ENCODE peak calls at places on chromosomes 2 and 18, in seven cellular contexts. E, J, G, P, M, D and W are unnamed samples.
A peak's percentile ranks its signal among the peaks of the same experiment; 100 is the strongest.

GRCh38 chr2:231936491-231936890 is 10.3 kb upstream of the NPPC start:
- DNase-seq in E (no peak), J (no peak), G (no peak), P (peak; percentile 52), M (no peak), D (no peak), W (no peak)

GRCh38 chr2:119315241-119315925 is 51.3 kb downstream of the C2orf76 start:
- DNase-seq in E (no peak), J (peak; percentile 5), G (no peak), P (no peak), M (no peak), D (no peak), W (no peak)

GRCh38 chr2:29238497-29238896 is 123.3 kb downstream of the CLIP4 start:
- DNase-seq in E (peak; percentile 58), J (peak; percentile 63), G (peak; percentile 95), P (no peak), M (peak; percentile 28), D (no peak), W (no peak)

GRCh38 chr18:56984731-56985130 is 162.2 kb upstream of the BOD1L2 start:
- DNase-seq in E (no peak), J (no peak), G (peak; percentile 17), P (no peak), M (no peak), D (no peak), W (no peak)

GRCh38 chr2:163736433-163737168 is 793 bp upstream of the FIGN start:
- DNase-seq in E (peak; percentile 34), J (peak; percentile 66), G (peak; percentile 86), P (no peak), M (peak; percentile 76), D (no peak), W (peak; percentile 7)

GRCh38 chr18:50711401-50711800 is 108.4 kb downstream of the MRO start:
- DNase-seq in E (no peak), J (no peak), G (peak; percentile 62), P (no peak), M (peak; percentile 91), D (no peak), W (peak; percentile 86)

GRCh38 chr2:65231121-65231520 is 3.5 kb downstream of the ACTR2 start:
- DNase-seq in E (no peak), J (peak; percentile 77), G (peak; percentile 76), P (no peak), M (no peak), D (no peak), W (no peak)

GRCh38 chr2:174365583-174365982 is 29.9 kb upstream of the SCRN3 start:
- DNase-seq in E (no peak), J (no peak), G (no peak), P (no peak), M (no peak), D (no peak), W (no peak)

GRCh38 chr2:108412995-108413726 is 35.4 kb downstream of the SULT1C4 start:
- DNase-seq in E (no peak), J (peak; percentile 84), G (no peak), P (no peak), M (no peak), D (no peak), W (no peak)

GRCh38 chr2:97067279-97068004 is 27.2 kb downstream of the FAHD2B start:
- DNase-seq in E (no peak), J (no peak), G (no peak), P (no peak), M (no peak), D (no peak), W (no peak)

GRCh38 chr2:69518836-69519235 is 81.6 kb upstream of the NFU1 start:
- DNase-seq in E (no peak), J (no peak), G (no peak), P (no peak), M (no peak), D (no peak), W (no peak)

GRCh38 chr2:71156531-71156930 is 26.1 kb downstream of the MPHOSPH10 start:
- DNase-seq in E (no peak), J (peak; percentile 52), G (peak; percentile 69), P (peak; percentile 36), M (peak; percentile 83), D (no peak), W (no peak)

GRCh38 chr2:7878786-7879515 is 802.9 kb upstream of the ID2 start:
- DNase-seq in E (no peak), J (no peak), G (peak; percentile 71), P (no peak), M (no peak), D (no peak), W (no peak)

GRCh38 chr2:156908825-156909224 is 348.7 kb upstream of the GALNT5 start:
- DNase-seq in E (no peak), J (peak; percentile 82), G (no peak), P (no peak), M (no peak), D (no peak), W (no peak)

GRCh38 chr2:138267161-138267901 is 234.2 kb upstream of the SPOPL start:
- DNase-seq in E (peak; percentile 28), J (peak; percentile 73), G (peak; percentile 65), P (no peak), M (no peak), D (no peak), W (no peak)

GRCh38 chr2:190637331-190637734 is 11.6 kb upstream of the NAB1 start:
- DNase-seq in E (no peak), J (peak; percentile 79), G (no peak), P (no peak), M (no peak), D (no peak), W (no peak)

GRCh38 chr2:182915369-182916326 is 49.2 kb upstream of the FRZB start:
- DNase-seq in E (no peak), J (peak; percentile 88), G (peak; percentile 85), P (no peak), M (no peak), D (no peak), W (no peak)

GRCh38 chr2:208369091-208369490 is 37.5 kb upstream of the PTH2R start:
- DNase-seq in E (no peak), J (no peak), G (no peak), P (no peak), M (no peak), D (no peak), W (no peak)

GRCh38 chr2:162908567-162908966 is 70.0 kb upstream of the KCNH7 start:
- DNase-seq in E (no peak), J (no peak), G (no peak), P (no peak), M (no peak), D (no peak), W (no peak)

GRCh38 chr18:48641981-48642380 is 103.2 kb downstream of the CTIF start:
- DNase-seq in E (no peak), J (no peak), G (no peak), P (no peak), M (peak; percentile 82), D (no peak), W (no peak)

GRCh38 chr18:44473394-44474066 is 207.2 kb upstream of the SETBP1 start:
- DNase-seq in E (no peak), J (peak; percentile 10), G (no peak), P (no peak), M (no peak), D (no peak), W (no peak)

GRCh38 chr2:10712186-10712809 is 9.1 kb upstream of the ATP6V1C2 start:
- DNase-seq in E (no peak), J (no peak), G (no peak), P (peak; percentile 14), M (no peak), D (no peak), W (no peak)

GRCh38 chr2:159867557-159868330 is 69.7 kb upstream of the CD302 start:
- DNase-seq in E (no peak), J (no peak), G (no peak), P (no peak), M (peak; percentile 42), D (no peak), W (no peak)

GRCh38 chr18:47427951-47428350 is 176.5 kb upstream of the SKOR2 start:
- DNase-seq in E (no peak), J (no peak), G (no peak), P (no peak), M (no peak), D (no peak), W (no peak)

GRCh38 chr2:23697676-23698075 is 229.2 kb downstream of the ATAD2B start:
- DNase-seq in E (no peak), J (peak; percentile 16), G (peak; percentile 90), P (no peak), M (no peak), D (no peak), W (no peak)

GRCh38 chr18:57150828-57151227 is 3.9 kb downstream of the BOD1L2 start:
- DNase-seq in E (no peak), J (no peak), G (no peak), P (no peak), M (peak; percentile 92), D (no peak), W (peak; percentile 12)

GRCh38 chr2:54924121-54924520 is 126.1 kb downstream of the RTN4 start:
- DNase-seq in E (no peak), J (peak; percentile 12), G (no peak), P (no peak), M (no peak), D (no peak), W (no peak)

GRCh38 chr2:67516899-67517530 is 119.9 kb downstream of the ETAA1 start:
- DNase-seq in E (no peak), J (peak; percentile 90), G (peak; percentile 88), P (no peak), M (peak; percentile 3), D (no peak), W (no peak)